ENCODE peak calls at places on chromosomes 16 and 17, in five cellular contexts. N, B, Z, F and P are unnamed samples.

GRCh38 chr17:60579090-60579489 is 20.9 kb upstream of the PPM1D start:
- DNase-seq in Z (no peak), F (no peak), N (no peak), B (no peak), P (no peak)

GRCh38 chr16:48054881-48055601 is 100.8 kb downstream of the ABCC12 start:
- DNase-seq in N (peak), F (peak), B (peak), Z (peak), P (no peak)

GRCh38 chr16:84478172-84478948 is 26.1 kb downstream of the MEAK7 start:
- DNase-seq in B (no peak), N (peak), Z (no peak), F (peak), P (no peak)

GRCh38 chr16:3246876-3247275 is 9.6 kb downstream of the MEFV start:
- DNase-seq in B (no peak), Z (no peak), N (no peak), F (no peak), P (no peak)

GRCh38 chr16:2535644-2536021 is 2.2 kb upstream of the PDPK1 start:
- DNase-seq in N (no peak), B (no peak), F (no peak), Z (peak), P (no peak)

GRCh38 chr17:83179811-83180210 is 100.4 kb downstream of the METRNL start:
- DNase-seq in F (no peak), Z (no peak), N (no peak), B (no peak), P (no peak)

GRCh38 chr17:64412944-64413381 is 22.3 kb upstream of the PECAM1 start:
- DNase-seq in N (no peak), B (no peak), F (no peak), Z (no peak), P (no peak)

GRCh38 chr16:83666449-83666848 is 141.3 kb upstream of the HSBP1 start:
- DNase-seq in Z (no peak), N (no peak), B (no peak), F (no peak), P (no peak)

GRCh38 chr16:790086-790485 is 1.7 kb downstream of the CHTF18 start:
- DNase-seq in N (no peak), Z (no peak), F (no peak), B (no peak), P (no peak)

GRCh38 chr16:26078971-26079370 is 387.2 kb downstream of the HS3ST4 start:
- DNase-seq in N (no peak), Z (no peak), B (no peak), F (no peak), P (no peak)

GRCh38 chr16:102060-102855 is 24.2 kb downstream of the MPG start:
- DNase-seq in N (no peak), Z (no peak), F (no peak), B (no peak), P (no peak)

GRCh38 chr16:71214771-71215381 is 15.6 kb downstream of the HYDIN start:
- DNase-seq in Z (no peak), B (peak), F (no peak), N (no peak), P (no peak)

GRCh38 chr17:74920306-74920620 is 2.8 kb downstream of the USH1G start:
- DNase-seq in F (no peak), N (no peak), B (no peak), Z (no peak), P (no peak)

GRCh38 chr17:81509687-81510523 is 2.7 kb downstream of the ACTG1 start:
- DNase-seq in B (peak), Z (no peak), N (peak), F (no peak), P (no peak)

GRCh38 chr16:55912022-55912421 is 36.8 kb upstream of the CES5A start:
- DNase-seq in B (no peak), Z (no peak), F (no peak), N (no peak), P (no peak)

GRCh38 chr17:17467720-17468119 is 9.1 kb upstream of the MED9 start:
- DNase-seq in F (no peak), Z (no peak), N (peak), B (no peak), P (no peak)

GRCh38 chr17:2262146-2262587 is 41.4 kb downstream of the SMG6 start:
- DNase-seq in N (no peak), B (no peak), Z (no peak), F (no peak), P (no peak)

GRCh38 chr17:50972579-50972978 is 106.4 kb upstream of the TOB1 start:
- DNase-seq in B (no peak), F (no peak), N (no peak), Z (no peak), P (no peak)

GRCh38 chr16:12081048-12081404 is 104.5 kb downstream of the SNX29 start:
- DNase-seq in F (no peak), N (no peak), B (no peak), Z (no peak), P (no peak)

GRCh38 chr16:85675528-85675927 is 13.2 kb downstream of the GINS2 start:
- DNase-seq in N (peak), B (no peak), F (no peak), Z (no peak), P (no peak)

GRCh38 chr16:70769761-70770160 is 31.2 kb downstream of the VAC14 start:
- DNase-seq in F (no peak), Z (no peak), B (no peak), N (no peak), P (no peak)

GRCh38 chr17:12256380-12256995 is 235.8 kb downstream of the MAP2K4 start:
- DNase-seq in F (peak), N (peak), B (peak), Z (no peak), P (no peak)

GRCh38 chr16:35391328-35391727 is 1931.9 kb downstream of the TP53TG3F start:
- DNase-seq in B (peak), F (no peak), N (peak), Z (no peak), P (no peak)

GRCh38 chr16:720507-720989 is 398 bp upstream of the ANTKMT start:
- DNase-seq in F (no peak), B (peak), N (peak), Z (no peak), P (no peak)

GRCh38 chr17:17028059-17028877 is 14.0 kb upstream of the MPRIP start:
- DNase-seq in Z (peak), B (no peak), F (peak), N (no peak), P (no peak)

GRCh38 chr17:16527298-16527697 is 35.3 kb upstream of the LRRC75A start:
- DNase-seq in B (no peak), N (no peak), Z (no peak), F (no peak), P (no peak)

GRCh38 chr17:82300707-82301270 is 16.6 kb downstream of the CD7 start:
- DNase-seq in Z (peak), B (peak), N (peak), F (peak), P (no peak)

GRCh38 chr17:47810200-47810821 is 11.3 kb downstream of the OSBPL7 start:
- DNase-seq in F (peak), B (no peak), Z (peak), N (no peak), P (no peak)

GRCh38 chr16:85136705-85137322 is 24.5 kb upstream of the CIBAR2 start:
- DNase-seq in B (no peak), Z (peak), F (peak), N (no peak), P (no peak)

GRCh38 chr17:2792541-2793169 is 3.6 kb upstream of the RAP1GAP2 start:
- DNase-seq in F (no peak), N (peak), B (no peak), Z (no peak), P (no peak)

GRCh38 chr17:38844261-38844757 is 9.2 kb downstream of the RPL23 start:
- DNase-seq in Z (no peak), B (peak), N (peak), F (peak), P (peak)

GRCh38 chr17:14882131-14882530 is 383.0 kb downstream of the PMP22 start:
- DNase-seq in Z (no peak), N (no peak), B (no peak), F (no peak), P (no peak)

GRCh38 chr17:14886200-14886739 is 378.9 kb downstream of the PMP22 start:
- DNase-seq in Z (no peak), F (no peak), B (peak), N (peak), P (no peak)
- TF ChIP-seq CTCF in Z (no peak), F (no peak), B (peak), N (peak), P (no peak)

GRCh38 chr17:14736631-14737030 is 435.8 kb downstream of the HS3ST3B1 start:
- DNase-seq in F (no peak), Z (no peak), N (no peak), B (no peak), P (no peak)

GRCh38 chr17:14739656-14740431 is 439.0 kb downstream of the HS3ST3B1 start:
- DNase-seq in Z (no peak), F (no peak), B (no peak), N (peak), P (no peak)

GRCh38 chr17:14738652-14738988 is 437.7 kb downstream of the HS3ST3B1 start:
- DNase-seq in Z (no peak), N (no peak), B (no peak), F (no peak), P (no peak)

GRCh38 chr17:14741516-14741915 is 440.6 kb downstream of the HS3ST3B1 start:
- DNase-seq in Z (no peak), N (no peak), B (no peak), F (no peak), P (no peak)

DNA sequence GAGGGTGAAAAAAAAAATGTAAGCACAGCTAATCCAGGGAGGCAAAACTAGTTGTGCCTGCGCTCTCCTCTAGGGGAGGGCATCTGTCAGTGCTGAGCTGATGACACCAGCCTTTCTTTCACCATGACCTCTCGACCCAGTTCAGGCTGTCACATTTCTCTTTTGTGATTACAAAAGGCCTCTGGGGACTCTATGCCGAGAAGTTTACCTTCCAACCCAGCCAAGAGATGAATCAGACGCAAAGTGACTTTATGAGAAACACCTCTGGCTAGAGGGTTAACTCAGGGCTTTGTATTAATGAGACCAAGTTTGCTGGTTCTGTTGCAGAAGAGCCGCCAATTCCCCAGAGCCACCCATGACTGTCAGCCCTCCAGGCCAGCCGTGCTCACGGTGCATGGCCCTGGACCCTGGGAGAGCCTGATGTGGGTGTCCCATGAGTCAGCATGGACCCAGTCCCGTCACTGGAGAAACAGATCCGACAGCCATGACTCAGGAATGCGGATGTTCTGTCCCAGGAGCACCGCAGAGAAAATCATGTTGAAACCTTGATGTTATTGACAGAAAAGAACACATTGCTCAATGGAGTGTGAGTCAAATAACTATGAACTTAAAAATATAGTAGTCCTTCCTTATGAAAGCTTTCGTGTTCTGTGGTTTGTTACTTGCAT is 437.2 kb downstream of the HS3ST3B1 start:
- DNase-seq in Z (peak), N (peak), F (peak), B (no peak), P (no peak)
- TF ChIP-seq CTCF in Z (no peak), N (peak), F (no peak), B (no peak), P (no peak)

GRCh38 chr17:27756467-27757371 is 43.6 kb downstream of the NOS2 start:
- DNase-seq in N (peak), Z (no peak), B (peak), F (peak), P (peak)
- TF ChIP-seq CTCF in N (peak), Z (peak), B (peak), F (peak), P (no peak)

DNA sequence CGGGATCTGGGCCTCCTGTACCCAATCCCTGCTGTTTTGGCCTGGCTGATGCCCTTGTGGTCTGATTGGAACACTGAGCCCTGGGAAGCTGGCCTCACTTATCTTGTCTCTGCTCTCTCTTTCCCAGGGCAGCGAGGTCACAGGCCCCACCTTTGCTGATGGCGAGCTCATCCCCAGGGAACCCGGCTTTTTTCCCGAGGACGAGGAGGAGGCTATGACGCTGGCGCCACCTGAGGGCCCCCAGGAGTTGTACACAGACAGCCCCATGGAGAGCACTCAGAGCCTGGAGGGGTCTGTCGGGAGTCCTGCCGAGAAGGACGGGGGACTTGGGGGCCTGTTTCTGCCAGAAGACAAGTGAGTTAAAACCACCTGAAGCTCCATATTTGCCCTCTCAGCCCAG is 126.0 kb downstream of the RAB11FIP4 start:
- DNase-seq in Z (no peak), N (peak), B (no peak), F (no peak), P (no peak)
- TF ChIP-seq CTCF in Z (no peak), N (peak), B (peak), F (no peak), P (no peak)